ENCODE peak calls at places on chromosomes 6 and 20, in six cellular contexts. W is activated naive CD8-positive, alpha-beta T cell treated with anti-CD3 and anti-CD28 coated beads, Interleukin-2, amount 50 U/mL, for 24 hours; M is AG09319; B is NCI-H460; R is stimulated activated naive CD4-positive, alpha-beta T cell; L is A549. Y is an unnamed sample.

GRCh38 chr20:36061754-36062153 is 92.8 kb upstream of the EPB41L1 start:
- DNase-seq in W (no peak), M (no peak), B (no peak), R (no peak), L (no peak), Y (no peak)

GRCh38 chr20:43545837-43546578 is 12.8 kb upstream of the SGK2 start:
- DNase-seq in W (no peak), M (no peak), B (no peak), R (no peak), L (no peak), Y (no peak)

GRCh38 chr20:12575352-12576095 is 433.2 kb upstream of the SPTLC3 start:
- DNase-seq in W (no peak), M (no peak), B (no peak), R (no peak), L (no peak), Y (no peak)

GRCh38 chr20:38210741-38211140 is 45.7 kb upstream of the TGM2 start:
- DNase-seq in W (no peak), M (no peak), B (no peak), R (no peak), L (no peak), Y (no peak)

GRCh38 chr6:33683051-33683571 is 28.4 kb downstream of the UQCC2 start:
- DNase-seq in W (peak; percentile 40), M (no peak), B (no peak), R (no peak), L (no peak), Y (no peak)

GRCh38 chr6:144725731-144726522 is 440.8 kb downstream of the UTRN start:
- DNase-seq in W (peak; percentile 60), M (no peak), B (no peak), R (no peak), L (no peak), Y (no peak)

GRCh38 chr6:111468329-111469012 is 14.5 kb downstream of the REV3L start:
- DNase-seq in W (no peak), M (no peak), B (no peak), R (no peak), L (no peak), Y (no peak)

GRCh38 chr20:50304501-50304856 is 113.8 kb downstream of the CEBPB start:
- DNase-seq in W (no peak), M (peak; percentile 82), B (no peak), R (no peak), L (no peak), Y (no peak)

GRCh38 chr20:9617062-9617461 is 102.7 kb downstream of the LAMP5 start:
- DNase-seq in W (peak; percentile 51), M (peak; percentile 27), B (peak; percentile 70), R (no peak), L (peak; percentile 65), Y (peak; percentile 37)

GRCh38 chr6:111874030-111874425 is 776 bp upstream of the FYN start:
- DNase-seq in W (peak; percentile 76), M (no peak), B (no peak), R (peak; percentile 67), L (no peak), Y (peak; percentile 31)

GRCh38 chr6:32196682-32197616 is 4.5 kb upstream of the GPSM3 start:
- DNase-seq in W (no peak), M (no peak), B (no peak), R (no peak), L (no peak), Y (no peak)

GRCh38 chr6:16043171-16044142 is 85.4 kb upstream of the MYLIP start:
- DNase-seq in W (no peak), M (no peak), B (no peak), R (no peak), L (no peak), Y (peak; percentile 17)

GRCh38 chr6:166743925-166744653 is 117.0 kb upstream of the RPS6KA2 start:
- DNase-seq in W (no peak), M (no peak), B (no peak), R (no peak), L (no peak), Y (no peak)

GRCh38 chr6:141451508-141452353 is 681.0 kb upstream of the GJE1 start:
- DNase-seq in W (no peak), M (no peak), B (peak; percentile 5), R (no peak), L (peak; percentile 2), Y (no peak)

GRCh38 chr20:37669062-37669772 is 24.6 kb upstream of the CTNNBL1 start:
- DNase-seq in W (peak; percentile 25), M (no peak), B (no peak), R (no peak), L (no peak), Y (no peak)

GRCh38 chr6:53250761-53251672 is 97.7 kb downstream of the ELOVL5 start:
- DNase-seq in W (no peak), M (no peak), B (no peak), R (no peak), L (no peak), Y (no peak)